ENCODE peak calls at places on chromosomes 7 and 10, in eight cellular contexts. C, Q, U, H, A, D, B and P are unnamed samples. For H3K36me3, the result is how much of the 10 kb centered on the place peaks cover.

GRCh38 chr7:34837826-34838225 is 179.8 kb downstream of the NPSR1 start:
- DNase-seq in C (no peak), Q (no peak), U (no peak), H (no peak), A (no peak), D (no peak), B (no peak), P (no peak)

GRCh38 chr10:48801026-48801425 is 116.4 kb downstream of the WDFY4 start:
- DNase-seq in C (no peak), Q (no peak), U (no peak), H (no peak), A (no peak), D (no peak), B (no peak), P (no peak)

GRCh38 chr7:82050792-82051191 is 280.9 kb upstream of the HGF start:
- DNase-seq in C (no peak), Q (no peak), U (no peak), H (no peak), A (no peak), D (no peak), B (no peak), P (no peak)

GRCh38 chr7:34759477-34760125 is 101.6 kb downstream of the NPSR1 start:
- DNase-seq in C (peak), Q (peak), U (peak), H (no peak), A (no peak), D (no peak), B (no peak), P (no peak)

GRCh38 chr7:2440608-2441245 is 35.5 kb downstream of the GRIFIN start:
- DNase-seq in C (no peak), Q (peak), U (no peak), H (no peak), A (no peak), D (no peak), B (no peak), P (no peak)

GRCh38 chr10:29471483-29471859 is 163.3 kb downstream of the SVIL start:
- DNase-seq in C (no peak), Q (no peak), U (no peak), H (no peak), A (no peak), D (no peak), B (no peak), P (no peak)

GRCh38 chr10:5460468-5461200 is 38.7 kb downstream of the CALML5 start:
- DNase-seq in C (no peak), Q (no peak), U (no peak), H (no peak), A (no peak), D (no peak), B (no peak), P (no peak)

GRCh38 chr10:103493911-103494877 is 689 bp downstream of the NEURL1 start:
- DNase-seq in C (no peak), Q (peak), U (no peak), H (no peak), A (no peak), D (no peak), B (no peak), P (no peak)

GRCh38 chr10:131983780-131984179 is 2.1 kb upstream of the BNIP3 start:
- DNase-seq in C (no peak), Q (no peak), U (no peak), H (no peak), A (no peak), D (no peak), B (no peak), P (no peak)

DNA sequence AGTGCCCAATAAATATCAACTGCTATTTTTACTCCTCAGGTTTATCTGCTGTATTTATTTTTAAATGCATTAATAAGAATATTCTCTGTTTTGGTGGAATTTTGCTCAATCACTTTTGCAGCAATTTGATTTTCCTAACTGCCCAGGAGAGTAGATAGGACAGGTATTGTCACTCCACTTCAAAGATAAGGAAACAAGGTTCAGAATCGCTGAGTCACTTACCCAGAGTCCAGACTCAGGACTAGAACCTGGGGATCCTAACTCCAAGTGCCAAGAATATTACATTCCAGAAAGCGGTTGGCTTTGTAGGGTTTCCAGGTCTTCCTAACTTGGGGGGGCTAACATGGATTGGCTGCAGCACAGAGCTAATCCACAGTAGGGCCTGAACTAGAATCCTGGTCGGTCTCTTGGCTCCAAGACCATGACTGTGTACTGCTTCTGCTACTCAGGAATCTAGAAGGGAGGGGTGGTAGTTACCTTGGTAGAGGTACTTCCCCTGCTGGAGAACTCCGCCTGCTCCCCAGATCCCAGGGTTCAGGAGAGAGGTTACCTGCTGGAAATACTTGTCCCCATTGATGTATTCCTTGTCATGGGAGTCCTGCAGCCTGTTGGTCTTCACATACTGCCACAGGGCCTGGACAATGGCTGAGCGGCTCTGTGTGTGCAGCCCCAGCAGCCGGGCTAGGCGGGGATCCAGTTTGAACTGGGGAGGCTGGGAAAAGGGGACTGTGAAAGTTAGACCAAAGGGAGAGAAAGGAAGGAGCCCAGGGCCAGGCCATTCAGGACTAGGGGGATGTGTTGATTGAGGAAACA is 7.3 kb downstream of the SMARCD3 start:
- DNase-seq in C (no peak), Q (peak), U (no peak), H (peak), A (no peak), D (no peak), B (no peak), P (no peak)
- H3K36me3 ChIP-seq in C (under half), Q (under half), U (under half), H (under half), A (half or more), D (half or more), B (under half), P (under half)

GRCh38 chr7:100802951-100803350 is 24.4 kb downstream of the EPHB4 start:
- DNase-seq in C (no peak), Q (no peak), U (no peak), H (no peak), A (no peak), D (no peak), B (no peak), P (no peak)
- H3K36me3 ChIP-seq in C (under half), Q (under half), U (under half), H (under half), A (under half), D (under half), B (under half), P (under half)

GRCh38 chr7:5231811-5232484 is 41.9 kb downstream of the WIPI2 start:
- DNase-seq in C (no peak), Q (peak), U (peak), H (no peak), A (no peak), D (peak), B (no peak), P (no peak)

GRCh38 chr7:5231116-5231515 is 41.1 kb downstream of the WIPI2 start:
- DNase-seq in C (no peak), Q (peak), U (peak), H (no peak), A (no peak), D (no peak), B (no peak), P (no peak)

GRCh38 chr7:5232485-5232837 is 42.4 kb downstream of the WIPI2 start:
- DNase-seq in C (no peak), Q (no peak), U (no peak), H (no peak), A (no peak), D (peak), B (no peak), P (no peak)

GRCh38 chr7:5234852-5235831 is 45.1 kb downstream of the WIPI2 start:
- DNase-seq in C (no peak), Q (no peak), U (peak), H (no peak), A (no peak), D (peak), B (no peak), P (no peak)

GRCh38 chr7:5232874-5233273 is 42.8 kb downstream of the WIPI2 start:
- DNase-seq in C (no peak), Q (peak), U (no peak), H (no peak), A (no peak), D (peak), B (no peak), P (no peak)
- H3K36me3 ChIP-seq in C (under half), Q (under half), U (under half), H (under half), A (half or more), D (half or more), B (under half), P (under half)

GRCh38 chr10:8066146-8066545 is 11.7 kb downstream of the GATA3 start:
- DNase-seq in C (no peak), Q (no peak), U (no peak), H (no peak), A (no peak), D (no peak), B (no peak), P (no peak)
- H3K36me3 ChIP-seq in C (half or more), Q (under half), U (under half), H (under half), A (under half), D (under half), B (under half), P (under half)

DNA sequence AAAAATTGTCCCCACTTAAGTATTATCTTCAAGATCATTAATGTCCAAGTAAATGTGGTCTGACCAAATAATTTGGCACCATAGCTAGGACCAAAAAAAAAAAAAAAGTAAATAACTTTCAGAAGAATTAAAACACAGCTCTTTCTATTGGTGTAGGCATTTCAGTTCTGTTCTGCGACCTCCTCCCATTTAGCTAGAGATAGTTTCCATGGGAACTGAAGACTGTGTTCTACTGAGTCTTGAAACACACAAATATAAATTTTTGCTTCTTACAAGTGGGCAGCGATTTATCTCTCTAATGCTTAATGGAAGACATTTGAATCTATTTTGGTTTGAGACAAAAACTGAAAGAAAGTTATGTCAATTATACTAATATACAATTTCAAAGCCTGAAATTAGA is 123.1 kb upstream of the SGCE start:
- DNase-seq in C (no peak), Q (no peak), U (no peak), H (no peak), A (no peak), D (no peak), B (no peak), P (no peak)
- H3K36me3 ChIP-seq in C (under half), Q (under half), U (under half), H (under half), A (under half), D (under half), B (under half), P (under half)

DNA sequence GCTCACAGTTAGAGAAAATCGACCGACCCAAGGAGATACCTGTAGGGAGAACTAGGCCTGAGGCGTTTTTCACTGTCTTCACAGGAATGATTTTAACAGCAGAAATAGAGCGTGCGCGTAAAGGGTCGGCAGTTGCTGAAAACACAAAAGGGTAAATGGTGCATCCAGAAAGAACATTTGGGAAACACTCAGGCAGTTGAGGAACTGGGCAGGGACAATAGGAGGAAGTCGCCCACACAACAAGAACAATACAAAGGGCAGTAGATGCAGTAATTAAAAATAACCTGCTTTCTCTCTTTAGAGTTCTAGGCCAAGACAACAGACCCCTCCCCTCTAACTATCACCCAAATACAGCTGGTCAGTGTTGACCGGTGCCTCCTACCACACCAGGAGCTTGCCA is 126.6 kb downstream of the SORBS1 start:
- DNase-seq in C (no peak), Q (no peak), U (no peak), H (no peak), A (no peak), D (no peak), B (no peak), P (no peak)
- H3K36me3 ChIP-seq in C (under half), Q (under half), U (under half), H (half or more), A (under half), D (under half), B (half or more), P (under half)

GRCh38 chr7:139370943-139371313 is 11.2 kb downstream of the LUC7L2 start:
- DNase-seq in C (no peak), Q (no peak), U (no peak), H (no peak), A (no peak), D (no peak), B (no peak), P (no peak)
- H3K36me3 ChIP-seq in C (under half), Q (under half), U (half or more), H (under half), A (under half), D (under half), B (under half), P (under half)

GRCh38 chr7:157235357-157236018 is 96.8 kb downstream of the UBE3C start:
- DNase-seq in C (no peak), Q (no peak), U (no peak), H (no peak), A (no peak), D (no peak), B (no peak), P (no peak)
- H3K36me3 ChIP-seq in C (half or more), Q (under half), U (half or more), H (half or more), A (half or more), D (half or more), B (under half), P (half or more)

DNA sequence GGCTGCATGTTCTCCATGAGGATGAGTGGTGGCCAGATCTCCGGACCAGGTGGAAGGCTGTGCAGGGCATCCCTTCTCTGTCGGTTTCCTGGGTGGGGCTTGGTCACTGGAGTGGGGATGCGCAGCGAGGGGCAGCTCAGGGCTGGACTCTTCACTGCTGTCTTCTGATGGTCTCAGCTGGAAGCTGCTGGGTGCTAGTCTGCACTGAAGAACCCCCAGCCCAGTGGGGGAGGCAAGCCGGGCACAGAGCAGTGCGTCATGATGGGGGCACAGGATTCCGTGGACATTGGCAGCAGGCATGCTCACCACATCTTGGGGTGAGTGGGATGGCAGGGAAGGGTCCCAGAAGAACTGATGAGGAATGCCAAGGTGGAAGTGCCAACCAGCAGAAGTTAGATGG is 39.8 kb downstream of the EEPD1 start:
- DNase-seq in C (no peak), Q (no peak), U (no peak), H (no peak), A (no peak), D (no peak), B (no peak), P (no peak)
- H3K36me3 ChIP-seq in C (under half), Q (under half), U (under half), H (under half), A (under half), D (under half), B (under half), P (under half)

GRCh38 chr10:119758448-119758847 is 32.6 kb downstream of the INPP5F start:
- DNase-seq in C (no peak), Q (no peak), U (no peak), H (no peak), A (no peak), D (no peak), B (no peak), P (no peak)

GRCh38 chr10:119755446-119755845 is 29.6 kb downstream of the INPP5F start:
- DNase-seq in C (no peak), Q (no peak), U (no peak), H (no peak), A (no peak), D (no peak), B (no peak), P (no peak)

GRCh38 chr10:119754085-119754484 is 28.2 kb downstream of the INPP5F start:
- DNase-seq in C (no peak), Q (no peak), U (no peak), H (no peak), A (no peak), D (no peak), B (no peak), P (no peak)

GRCh38 chr10:119750391-119751230 is 24.8 kb downstream of the INPP5F start:
- DNase-seq in C (peak), Q (peak), U (peak), H (peak), A (peak), D (peak), B (peak), P (peak)

GRCh38 chr10:119754936-119755335 is 29.1 kb downstream of the INPP5F start:
- DNase-seq in C (no peak), Q (no peak), U (no peak), H (no peak), A (no peak), D (no peak), B (no peak), P (no peak)
- H3K36me3 ChIP-seq in C (under half), Q (under half), U (under half), H (under half), A (under half), D (under half), B (under half), P (under half)